ENCODE peak calls at places on chromosomes 2 and 18, in four cellular contexts. One of them, this sample, is unnamed.

GRCh38 chr2:7539760-7540159 is 622.5 kb downstream of the RNF144A start:
- DNase-seq in mesendoderm: peak
- DNase-seq in IMR-90: no peak
- DNase-seq in H9: no peak
- DNase-seq in this sample: no peak

GRCh38 chr2:112075490-112076260 is 20.6 kb downstream of the TMEM87B start:
- DNase-seq in mesendoderm: no peak
- DNase-seq in IMR-90: peak
- DNase-seq in H9: no peak
- DNase-seq in this sample: no peak

GRCh38 chr2:47237375-47238357 is 82.6 kb upstream of the STPG4 start:
- DNase-seq in mesendoderm: peak
- DNase-seq in IMR-90: peak
- DNase-seq in H9: no peak
- DNase-seq in this sample: peak

GRCh38 chr2:83742117-83742782 is 716.8 kb downstream of the SUCLG1 start:
- DNase-seq in mesendoderm: no peak
- DNase-seq in IMR-90: no peak
- DNase-seq in H9: no peak
- DNase-seq in this sample: no peak

GRCh38 chr2:227862741-227863588 is 8.5 kb upstream of the DAW1 start:
- DNase-seq in mesendoderm: peak
- DNase-seq in IMR-90: peak
- DNase-seq in H9: peak
- DNase-seq in this sample: peak

GRCh38 chr2:201964011-201964410 is 69.6 kb upstream of the FZD7 start:
- DNase-seq in mesendoderm: no peak
- DNase-seq in IMR-90: no peak
- DNase-seq in H9: no peak
- DNase-seq in this sample: no peak

GRCh38 chr2:133146893-133147292 is 421.4 kb downstream of the NCKAP5 start:
- DNase-seq in mesendoderm: no peak
- DNase-seq in IMR-90: peak
- DNase-seq in H9: no peak
- DNase-seq in this sample: no peak

GRCh38 chr2:8906208-8906607 is 68.8 kb upstream of the KIDINS220 start:
- DNase-seq in mesendoderm: no peak
- DNase-seq in IMR-90: peak
- DNase-seq in H9: no peak
- DNase-seq in this sample: no peak

GRCh38 chr2:183081908-183082307 is 3.4 kb downstream of the DUSP19 start:
- DNase-seq in mesendoderm: no peak
- DNase-seq in IMR-90: peak
- DNase-seq in H9: no peak
- DNase-seq in this sample: no peak

GRCh38 chr2:120238728-120239487 is 13.7 kb upstream of the RALB start:
- DNase-seq in mesendoderm: no peak
- DNase-seq in IMR-90: peak
- DNase-seq in H9: peak
- DNase-seq in this sample: no peak

GRCh38 chr2:111176388-111176787 is 55.7 kb downstream of the BCL2L11 start:
- DNase-seq in mesendoderm: no peak
- DNase-seq in IMR-90: no peak
- DNase-seq in H9: no peak
- DNase-seq in this sample: no peak

GRCh38 chr18:7541835-7542234 is 25.3 kb upstream of the PTPRM start:
- DNase-seq in mesendoderm: peak
- DNase-seq in IMR-90: no peak
- DNase-seq in H9: no peak
- DNase-seq in this sample: no peak

GRCh38 chr2:236664131-236664530 is 94.5 kb downstream of the ACKR3 start:
- DNase-seq in mesendoderm: no peak
- DNase-seq in IMR-90: no peak
- DNase-seq in H9: no peak
- DNase-seq in this sample: no peak

GRCh38 chr2:40041983-40042382 is 262.9 kb upstream of the THUMPD2 start:
- DNase-seq in mesendoderm: no peak
- DNase-seq in IMR-90: peak
- DNase-seq in H9: no peak
- DNase-seq in this sample: no peak

GRCh38 chr2:239275037-239275685 is 125.7 kb downstream of the HDAC4 start:
- DNase-seq in mesendoderm: no peak
- DNase-seq in IMR-90: peak
- DNase-seq in H9: no peak
- DNase-seq in this sample: no peak

GRCh38 chr2:221125691-221126090 is 446.4 kb downstream of the EPHA4 start:
- DNase-seq in mesendoderm: no peak
- DNase-seq in IMR-90: peak
- DNase-seq in H9: no peak
- DNase-seq in this sample: no peak

GRCh38 chr2:140990416-140990815 is 1140.4 kb downstream of the LRP1B start:
- DNase-seq in mesendoderm: no peak
- DNase-seq in IMR-90: peak
- DNase-seq in H9: no peak
- DNase-seq in this sample: no peak

GRCh38 chr2:155250800-155251199 is 552.3 kb downstream of the KCNJ3 start:
- DNase-seq in mesendoderm: peak
- DNase-seq in IMR-90: no peak
- DNase-seq in H9: no peak
- DNase-seq in this sample: no peak

GRCh38 chr2:196640031-196640548 is 575 bp downstream of the CCDC150 start:
- DNase-seq in mesendoderm: no peak
- DNase-seq in IMR-90: no peak
- DNase-seq in H9: no peak
- DNase-seq in this sample: no peak

GRCh38 chr2:9174771-9175441 is 31.7 kb upstream of the ASAP2 start:
- DNase-seq in mesendoderm: peak
- DNase-seq in IMR-90: peak
- DNase-seq in H9: peak
- DNase-seq in this sample: peak

GRCh38 chr18:24094561-24094960 is 44.3 kb upstream of the CABYR start:
- DNase-seq in mesendoderm: no peak
- DNase-seq in IMR-90: peak
- DNase-seq in H9: no peak
- DNase-seq in this sample: no peak

GRCh38 chr2:6728156-6728555 is 137.6 kb downstream of the CMPK2 start:
- DNase-seq in mesendoderm: no peak
- DNase-seq in IMR-90: no peak
- DNase-seq in H9: no peak
- DNase-seq in this sample: no peak

GRCh38 chr18:63951302-63951705 is 2.2 kb downstream of the HMSD start:
- DNase-seq in mesendoderm: no peak
- DNase-seq in IMR-90: peak
- DNase-seq in H9: no peak
- DNase-seq in this sample: no peak

GRCh38 chr2:121078869-121079268 is 206.1 kb downstream of the TFCP2L1 start:
- DNase-seq in mesendoderm: no peak
- DNase-seq in IMR-90: no peak
- DNase-seq in H9: no peak
- DNase-seq in this sample: no peak

GRCh38 chr18:7941533-7941932 is 374.4 kb downstream of the PTPRM start:
- DNase-seq in mesendoderm: no peak
- DNase-seq in IMR-90: no peak
- DNase-seq in H9: no peak
- DNase-seq in this sample: no peak

GRCh38 chr2:174788291-174788929 is 24.1 kb upstream of the CHRNA1 start:
- DNase-seq in mesendoderm: peak
- DNase-seq in IMR-90: peak
- DNase-seq in H9: peak
- DNase-seq in this sample: peak

GRCh38 chr18:12086249-12086648 is 7.4 kb upstream of the ANKRD62 start:
- DNase-seq in mesendoderm: no peak
- DNase-seq in IMR-90: no peak
- DNase-seq in H9: no peak
- DNase-seq in this sample: no peak

GRCh38 chr2:220373878-220374277 is 746.4 kb downstream of the SLC4A3 start:
- DNase-seq in mesendoderm: no peak
- DNase-seq in IMR-90: peak
- DNase-seq in H9: no peak
- DNase-seq in this sample: no peak

GRCh38 chr2:196959750-196960392 is 33.4 kb upstream of the PGAP1 start:
- DNase-seq in mesendoderm: no peak
- DNase-seq in IMR-90: no peak
- DNase-seq in H9: no peak
- DNase-seq in this sample: no peak

GRCh38 chr2:157105372-157105771 is 152.1 kb upstream of the GALNT5 start:
- DNase-seq in mesendoderm: no peak
- DNase-seq in IMR-90: no peak
- DNase-seq in H9: no peak
- DNase-seq in this sample: no peak

GRCh38 chr2:128304715-128305554 is 13.7 kb downstream of the HS6ST1 start:
- DNase-seq in mesendoderm: peak
- DNase-seq in IMR-90: peak
- DNase-seq in H9: peak
- DNase-seq in this sample: no peak

GRCh38 chr2:238143239-238143951 is 4.9 kb downstream of the KLHL30 start:
- DNase-seq in mesendoderm: no peak
- DNase-seq in IMR-90: peak
- DNase-seq in H9: no peak
- DNase-seq in this sample: no peak

GRCh38 chr18:48785091-48785614 is 165.6 kb downstream of the SMAD7 start:
- DNase-seq in mesendoderm: no peak
- DNase-seq in IMR-90: no peak
- DNase-seq in H9: no peak
- DNase-seq in this sample: no peak

GRCh38 chr2:4247796-4248195 is 544.4 kb downstream of the DCDC2C start:
- DNase-seq in mesendoderm: no peak
- DNase-seq in IMR-90: no peak
- DNase-seq in H9: no peak
- DNase-seq in this sample: no peak

GRCh38 chr2:238524584-238524983 is 97.9 kb downstream of the ASB1 start:
- DNase-seq in mesendoderm: no peak
- DNase-seq in IMR-90: no peak
- DNase-seq in H9: no peak
- DNase-seq in this sample: no peak

GRCh38 chr2:228067309-228067708 is 114.2 kb downstream of the SPHKAP start:
- DNase-seq in mesendoderm: no peak
- DNase-seq in IMR-90: no peak
- DNase-seq in H9: no peak
- DNase-seq in this sample: no peak

GRCh38 chr2:105734762-105735538 is 9.8 kb upstream of the NCK2 start:
- DNase-seq in mesendoderm: no peak
- DNase-seq in IMR-90: peak
- DNase-seq in H9: no peak
- DNase-seq in this sample: no peak

GRCh38 chr2:219087371-219087770 is 26.6 kb upstream of the IHH start:
- DNase-seq in mesendoderm: no peak
- DNase-seq in IMR-90: no peak
- DNase-seq in H9: no peak
- DNase-seq in this sample: no peak

GRCh38 chr18:79548621-79548985 is 131.0 kb upstream of the CTDP1 start:
- DNase-seq in mesendoderm: no peak
- DNase-seq in IMR-90: no peak
- DNase-seq in H9: no peak
- DNase-seq in this sample: no peak

DNA sequence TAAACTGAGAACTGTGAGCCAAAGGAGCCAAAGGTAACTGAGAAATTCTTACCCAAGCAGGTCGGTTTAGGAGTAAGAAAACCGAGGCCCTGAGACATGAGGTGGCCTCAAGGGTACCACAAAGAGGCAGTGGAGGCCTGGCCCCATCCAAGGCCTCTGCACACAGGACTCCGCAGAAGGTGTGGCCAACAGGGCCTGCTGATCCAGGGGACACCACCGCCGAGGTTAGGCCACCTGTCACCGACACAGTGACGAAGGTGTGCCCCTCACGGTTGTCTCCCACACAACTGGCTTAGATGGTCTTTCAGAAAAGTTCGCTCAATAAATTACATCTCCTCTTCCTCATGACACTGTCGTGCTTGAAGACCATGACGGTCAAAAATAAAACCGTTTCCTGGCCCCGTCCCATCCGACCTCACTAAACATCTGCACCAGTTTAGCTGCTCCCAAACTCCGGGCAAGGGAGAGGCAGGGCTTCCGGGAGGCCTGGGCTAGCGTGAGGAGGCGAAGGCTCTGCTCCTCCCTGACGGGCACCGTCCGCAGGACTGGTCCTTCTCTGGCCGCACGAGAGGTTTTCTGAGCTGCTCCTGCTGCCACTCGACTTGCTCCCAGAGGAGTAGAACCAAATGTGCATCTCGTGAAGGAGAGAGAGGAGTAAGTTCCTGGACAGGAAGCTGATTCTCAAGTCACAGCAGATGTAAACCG is 442.0 kb downstream of the EIPR1 start:
- DNase-seq in mesendoderm: no peak
- DNase-seq in IMR-90: no peak
- DNase-seq in H9: no peak
- DNase-seq in this sample: no peak
- H3K56ac ChIP-seq in mesendoderm: no peak
- H3K56ac ChIP-seq in IMR-90: no peak
- H3K56ac ChIP-seq in H9: no peak
- H3K56ac ChIP-seq in this sample: no peak

GRCh38 chr18:46269275-46269674 is 165.1 kb downstream of the HAUS1 start:
- DNase-seq in mesendoderm: no peak
- DNase-seq in IMR-90: no peak
- DNase-seq in H9: no peak
- DNase-seq in this sample: no peak
- H3K56ac ChIP-seq in mesendoderm: no peak
- H3K56ac ChIP-seq in IMR-90: no peak
- H3K56ac ChIP-seq in H9: no peak
- H3K56ac ChIP-seq in this sample: no peak

GRCh38 chr2:205762883-205763282 is 80.6 kb downstream of the NRP2 start:
- DNase-seq in mesendoderm: no peak
- DNase-seq in IMR-90: peak
- DNase-seq in H9: no peak
- DNase-seq in this sample: no peak
- H3K56ac ChIP-seq in mesendoderm: no peak
- H3K56ac ChIP-seq in IMR-90: no peak
- H3K56ac ChIP-seq in H9: no peak
- H3K56ac ChIP-seq in this sample: no peak

GRCh38 chr18:35991696-35992095 is 19.2 kb downstream of the RMP24 start:
- DNase-seq in mesendoderm: no peak
- DNase-seq in IMR-90: no peak
- DNase-seq in H9: no peak
- DNase-seq in this sample: no peak

GRCh38 chr18:35998967-35999366 is 26.5 kb downstream of the RMP24 start:
- DNase-seq in mesendoderm: peak
- DNase-seq in IMR-90: no peak
- DNase-seq in H9: no peak
- DNase-seq in this sample: no peak

DNA sequence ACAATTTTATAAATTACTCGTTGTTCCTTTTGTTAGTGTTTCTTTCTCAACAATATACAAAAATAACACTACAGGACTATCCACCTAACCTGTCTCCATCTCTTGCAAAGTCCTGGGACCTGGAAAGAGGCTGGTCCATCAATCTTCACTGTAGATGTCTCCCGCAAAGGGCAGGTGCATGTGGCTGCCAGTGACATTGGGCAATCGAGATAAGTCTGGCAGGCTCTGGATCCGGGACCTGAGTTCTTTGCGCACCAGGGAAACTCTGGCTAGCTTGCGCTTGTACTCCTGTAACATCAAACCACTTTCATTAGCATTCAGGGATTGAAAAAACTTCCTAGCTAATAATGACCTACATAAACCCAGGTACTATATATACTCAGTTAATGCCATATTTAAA is 20.5 kb downstream of the RMP24 start:
- DNase-seq in mesendoderm: no peak
- DNase-seq in IMR-90: no peak
- DNase-seq in H9: no peak
- DNase-seq in this sample: no peak
- H3K56ac ChIP-seq in mesendoderm: no peak
- H3K56ac ChIP-seq in IMR-90: no peak
- H3K56ac ChIP-seq in H9: no peak
- H3K56ac ChIP-seq in this sample: no peak